ENCODE peak calls at places on chromosomes 16 and 17, in five cellular contexts. S, G, Y, D and U are unnamed samples.

GRCh38 chr16:70018254-70018653 is 67.1 kb downstream of the CLEC18A start:
- DNase-seq in Y (no peak), G (peak; percentile 3), D (no peak), S (peak; percentile 61), U (peak; percentile 5)

GRCh38 chr16:3915438-3916250 is 35.1 kb upstream of the CREBBP start:
- DNase-seq in Y (no peak), G (no peak), D (peak; percentile 24), S (no peak), U (no peak)

GRCh38 chr16:50213939-50214519 is 52.3 kb upstream of the ADCY7 start:
- DNase-seq in S (peak; percentile 36), D (no peak), G (no peak), Y (no peak), U (no peak)

GRCh38 chr17:39750131-39751015 is 12.6 kb downstream of the GRB7 start:
- DNase-seq in Y (no peak), S (no peak), D (peak; percentile 53), G (no peak), U (peak; percentile 38)

GRCh38 chr17:52390422-52390821 is 231.9 kb upstream of the CA10 start:
- DNase-seq in S (no peak), D (no peak), Y (no peak), G (no peak), U (no peak)

GRCh38 chr17:50458290-50458689 is 10.4 kb downstream of the CHAD start:
- DNase-seq in S (no peak), D (no peak), G (no peak), Y (no peak), U (no peak)

GRCh38 chr17:69860142-69860680 is 214.8 kb upstream of the KCNJ16 start:
- DNase-seq in Y (no peak), D (no peak), G (no peak), S (no peak), U (peak; percentile 19)

GRCh38 chr16:83842755-83843507 is 35.2 kb downstream of the HSBP1 start:
- DNase-seq in S (no peak), D (peak; percentile 41), Y (no peak), G (no peak), U (no peak)

GRCh38 chr17:32445075-32445427 is 741 bp downstream of the PSMD11 start:
- DNase-seq in Y (no peak), G (no peak), D (peak; percentile 66), S (no peak), U (peak; percentile 15)

GRCh38 chr16:14539156-14539555 is 90.9 kb downstream of the PARN start:
- DNase-seq in D (no peak), G (no peak), Y (no peak), S (no peak), U (no peak)

GRCh38 chr16:25014500-25015147 is 545 bp downstream of the ARHGAP17 start:
- DNase-seq in Y (no peak), S (no peak), G (no peak), D (peak; percentile 77), U (peak; percentile 33)

GRCh38 chr17:81434079-81434478 is 38.8 kb downstream of the BAHCC1 start:
- DNase-seq in G (no peak), S (no peak), Y (no peak), D (no peak), U (no peak)

GRCh38 chr16:278863-279366 is 1.5 kb upstream of the ARHGDIG start:
- DNase-seq in S (no peak), D (no peak), G (peak; percentile 8), Y (peak; percentile 73), U (no peak)

GRCh38 chr16:83272201-83272600 is 535.6 kb upstream of the HSBP1 start:
- DNase-seq in D (no peak), G (no peak), Y (no peak), S (no peak), U (no peak)

GRCh38 chr16:88382491-88383400 is at the start of gene ZNF469:
- DNase-seq in G (no peak), D (peak; percentile 60), Y (no peak), S (no peak), U (no peak)

GRCh38 chr16:64290461-64290860 is 831.4 kb downstream of the CDH11 start:
- DNase-seq in S (no peak), Y (no peak), G (no peak), D (no peak), U (no peak)

GRCh38 chr17:3804503-3804931 is 3.5 kb upstream of the ITGAE start:
- DNase-seq in Y (no peak), D (no peak), G (peak; percentile 63), S (no peak), U (no peak)

GRCh38 chr16:19691161-19691850 is 26.7 kb downstream of the KNOP1 start:
- DNase-seq in G (no peak), S (no peak), Y (no peak), D (no peak), U (no peak)

GRCh38 chr17:68456529-68457167 is 648 bp downstream of the WIPI1 start:
- DNase-seq in D (peak; percentile 92), G (no peak), S (peak; percentile 72), Y (no peak), U (peak; percentile 78)

GRCh38 chr17:1649844-1650409 is at the start of gene RILP:
- DNase-seq in S (peak; percentile 24), Y (no peak), G (no peak), D (peak; percentile 91), U (peak; percentile 84)

GRCh38 chr17:75317671-75318070 is 28.4 kb upstream of the SLC25A19 start:
- DNase-seq in G (no peak), Y (no peak), D (no peak), S (no peak), U (no peak)

GRCh38 chr16:82843606-82844271 is 217.0 kb downstream of the CDH13 start:
- DNase-seq in S (no peak), G (no peak), D (no peak), Y (no peak), U (no peak)

GRCh38 chr16:81737885-81738536 is 41.1 kb upstream of the PLCG2 start:
- DNase-seq in Y (peak; percentile 68), D (peak; percentile 89), S (peak; percentile 79), G (peak; percentile 80), U (peak; percentile 94)

GRCh38 chr16:81740163-81740562 is 38.9 kb upstream of the PLCG2 start:
- DNase-seq in S (no peak), G (peak; percentile 68), Y (no peak), D (no peak), U (no peak)

GRCh38 chr16:81734632-81735434 is 44.3 kb upstream of the PLCG2 start:
- DNase-seq in G (no peak), D (no peak), S (no peak), Y (no peak), U (no peak)

GRCh38 chr16:81739503-81739902 is 39.6 kb upstream of the PLCG2 start:
- DNase-seq in G (no peak), Y (no peak), S (no peak), D (no peak), U (no peak)

GRCh38 chr16:81738831-81739496 is 40.1 kb upstream of the PLCG2 start:
- DNase-seq in S (no peak), D (peak; percentile 75), Y (no peak), G (no peak), U (no peak)
- TF ChIP-seq POLR2AphosphoS5 in S (no peak), D (no peak), Y (no peak), G (no peak), U (no peak)

GRCh38 chr17:64244165-64244564 is 18.9 kb downstream of the TEX2 start:
- DNase-seq in D (no peak), S (no peak), Y (no peak), G (no peak), U (no peak)

GRCh38 chr17:64243340-64243739 is 19.7 kb downstream of the TEX2 start:
- DNase-seq in G (no peak), S (no peak), Y (no peak), D (no peak), U (no peak)

GRCh38 chr17:64240261-64240740 is 22.8 kb downstream of the TEX2 start:
- DNase-seq in Y (no peak), G (no peak), S (no peak), D (no peak), U (no peak)

GRCh38 chr17:64242633-64243032 is 20.4 kb downstream of the TEX2 start:
- DNase-seq in S (no peak), Y (no peak), D (no peak), G (no peak), U (no peak)

GRCh38 chr17:64240741-64241347 is 22.2 kb downstream of the TEX2 start:
- DNase-seq in S (no peak), G (no peak), D (peak; percentile 92), Y (no peak), U (peak; percentile 10)
- TF ChIP-seq POLR2AphosphoS5 in S (no peak), G (no peak), D (peak; percentile 74), Y (no peak), U (peak; percentile 5)

GRCh38 chr17:63354251-63354650 is 91.9 kb downstream of the CYB561 start:
- DNase-seq in D (no peak), G (no peak), S (no peak), Y (no peak), U (no peak)

GRCh38 chr17:63358956-63359355 is 87.2 kb downstream of the CYB561 start:
- DNase-seq in D (no peak), S (no peak), G (no peak), Y (no peak), U (no peak)

GRCh38 chr17:63358111-63358839 is 87.8 kb downstream of the CYB561 start:
- DNase-seq in G (no peak), D (no peak), Y (no peak), S (no peak), U (no peak)

GRCh38 chr17:63361182-63361581 is 84.9 kb downstream of the CYB561 start:
- DNase-seq in Y (no peak), D (no peak), S (no peak), G (no peak), U (no peak)

DNA sequence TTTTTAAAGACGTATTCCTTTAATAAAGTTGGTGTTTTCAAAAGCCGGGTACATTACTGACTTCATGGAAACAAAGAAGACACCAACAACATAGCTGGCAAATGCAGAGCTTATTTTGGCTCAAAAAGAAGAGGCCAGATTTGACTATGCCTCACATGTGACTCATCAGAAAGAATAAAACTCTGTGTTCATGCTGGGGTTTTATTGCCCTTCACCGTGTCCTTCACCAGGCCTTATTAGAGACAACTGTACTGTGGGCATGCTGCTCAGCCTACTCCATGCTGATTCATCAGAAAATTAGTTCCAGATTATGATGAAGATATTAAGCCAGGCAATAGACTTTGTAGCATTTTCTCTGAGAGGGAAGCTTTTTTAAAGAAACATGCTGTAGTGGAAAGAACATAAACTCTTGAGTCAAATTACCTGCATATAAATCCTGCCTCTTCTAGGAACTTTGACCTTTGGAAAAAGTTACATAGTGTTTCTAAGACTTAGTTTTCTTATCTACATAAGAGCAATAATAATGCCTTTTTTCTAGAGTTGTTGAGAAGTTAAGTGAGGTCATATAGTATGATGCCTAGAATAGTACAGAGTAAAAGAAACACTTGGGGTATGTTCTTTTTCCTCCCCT is 89.7 kb downstream of the CYB561 start:
- DNase-seq in Y (no peak), S (peak; percentile 43), D (no peak), G (no peak), U (no peak)
- TF ChIP-seq POLR2AphosphoS5 in Y (no peak), S (no peak), D (no peak), G (no peak), U (peak; percentile 50)

GRCh38 chr17:8312726-8313600 is 2.9 kb downstream of the ARHGEF15 start:
- DNase-seq in Y (no peak), D (no peak), S (no peak), G (no peak), U (no peak)

GRCh38 chr17:8310601-8311123 is 621 bp downstream of the ARHGEF15 start:
- DNase-seq in D (no peak), Y (no peak), S (no peak), G (no peak), U (no peak)

GRCh38 chr17:8314797-8315739 is 5.0 kb downstream of the ARHGEF15 start:
- DNase-seq in G (no peak), Y (no peak), S (no peak), D (no peak), U (no peak)

GRCh38 chr17:8312251-8312650 is 2.2 kb downstream of the ARHGEF15 start:
- DNase-seq in Y (no peak), S (no peak), G (no peak), D (no peak), U (no peak)

GRCh38 chr17:8311131-8311790 is 1.2 kb downstream of the ARHGEF15 start:
- DNase-seq in G (no peak), Y (no peak), S (no peak), D (no peak), U (no peak)
- TF ChIP-seq POLR2AphosphoS5 in G (no peak), Y (no peak), S (no peak), D (no peak), U (no peak)